ENCODE peak calls at places on chromosome 18, in seven cellular contexts. One of them, this sample, is unnamed.

GRCh38 chr18:28284132-28284531 is 107.2 kb upstream of the CDH2 start:
- DNase-seq in cardiac muscle cell: no peak
- DNase-seq in heart left ventricle: no peak
- DNase-seq in fibroblast of lung: no peak
- DNase-seq in dorsolateral prefrontal cortex: no peak
- DNase-seq in right atrium auricular region: no peak
- DNase-seq in cardiac fibroblast: no peak
- DNase-seq in this sample: no peak

GRCh38 chr18:67938691-67939090 is 422.2 kb upstream of the DSEL start:
- DNase-seq in cardiac fibroblast: no peak
- DNase-seq in fibroblast of lung: peak
- DNase-seq in dorsolateral prefrontal cortex: no peak
- DNase-seq in heart left ventricle: no peak
- DNase-seq in cardiac muscle cell: no peak
- DNase-seq in right atrium auricular region: no peak
- DNase-seq in this sample: no peak

GRCh38 chr18:14974576-14974975 is 226.6 kb downstream of the ANKRD30B start:
- DNase-seq in heart left ventricle: no peak
- DNase-seq in dorsolateral prefrontal cortex: no peak
- DNase-seq in right atrium auricular region: peak
- DNase-seq in cardiac fibroblast: no peak
- DNase-seq in fibroblast of lung: no peak
- DNase-seq in cardiac muscle cell: no peak
- DNase-seq in this sample: no peak

GRCh38 chr18:76528477-76529432 is 33.7 kb upstream of the ZNF516 start:
- DNase-seq in cardiac muscle cell: peak
- DNase-seq in heart left ventricle: peak
- DNase-seq in fibroblast of lung: peak
- DNase-seq in cardiac fibroblast: peak
- DNase-seq in right atrium auricular region: no peak
- DNase-seq in dorsolateral prefrontal cortex: no peak
- DNase-seq in this sample: peak

GRCh38 chr18:4908239-4908638 is 288.8 kb downstream of the AKAIN1 start:
- DNase-seq in right atrium auricular region: no peak
- DNase-seq in cardiac fibroblast: no peak
- DNase-seq in heart left ventricle: no peak
- DNase-seq in fibroblast of lung: no peak
- DNase-seq in cardiac muscle cell: no peak
- DNase-seq in dorsolateral prefrontal cortex: no peak
- DNase-seq in this sample: no peak

GRCh38 chr18:52426462-52426861 is 86.5 kb downstream of the DCC start:
- DNase-seq in heart left ventricle: no peak
- DNase-seq in cardiac fibroblast: no peak
- DNase-seq in right atrium auricular region: no peak
- DNase-seq in fibroblast of lung: no peak
- DNase-seq in cardiac muscle cell: no peak
- DNase-seq in dorsolateral prefrontal cortex: no peak
- DNase-seq in this sample: no peak

GRCh38 chr18:55337908-55338521 is 250.0 kb downstream of the TCF4 start:
- DNase-seq in fibroblast of lung: no peak
- DNase-seq in heart left ventricle: peak
- DNase-seq in dorsolateral prefrontal cortex: peak
- DNase-seq in cardiac fibroblast: peak
- DNase-seq in right atrium auricular region: peak
- DNase-seq in cardiac muscle cell: no peak
- DNase-seq in this sample: no peak

GRCh38 chr18:69383191-69383590 is 17.5 kb upstream of the DOK6 start:
- DNase-seq in heart left ventricle: no peak
- DNase-seq in cardiac fibroblast: peak
- DNase-seq in cardiac muscle cell: no peak
- DNase-seq in right atrium auricular region: no peak
- DNase-seq in dorsolateral prefrontal cortex: no peak
- DNase-seq in fibroblast of lung: peak
- DNase-seq in this sample: no peak

GRCh38 chr18:38445485-38446145 is 880.0 kb upstream of the CELF4 start:
- DNase-seq in right atrium auricular region: no peak
- DNase-seq in cardiac muscle cell: no peak
- DNase-seq in heart left ventricle: no peak
- DNase-seq in fibroblast of lung: no peak
- DNase-seq in cardiac fibroblast: no peak
- DNase-seq in dorsolateral prefrontal cortex: no peak
- DNase-seq in this sample: no peak

GRCh38 chr18:3225588-3225987 is 5.8 kb upstream of the MYOM1 start:
- DNase-seq in heart left ventricle: no peak
- DNase-seq in right atrium auricular region: no peak
- DNase-seq in dorsolateral prefrontal cortex: no peak
- DNase-seq in cardiac fibroblast: no peak
- DNase-seq in fibroblast of lung: no peak
- DNase-seq in cardiac muscle cell: no peak
- DNase-seq in this sample: no peak

GRCh38 chr18:9608728-9609127 is 5.6 kb downstream of the PPP4R1 start:
- DNase-seq in right atrium auricular region: no peak
- DNase-seq in heart left ventricle: no peak
- DNase-seq in fibroblast of lung: no peak
- DNase-seq in dorsolateral prefrontal cortex: no peak
- DNase-seq in cardiac fibroblast: no peak
- DNase-seq in cardiac muscle cell: no peak
- DNase-seq in this sample: no peak

GRCh38 chr18:35983818-35984217 is 11.3 kb downstream of the RMP24 start:
- DNase-seq in heart left ventricle: no peak
- DNase-seq in cardiac muscle cell: no peak
- DNase-seq in dorsolateral prefrontal cortex: no peak
- DNase-seq in right atrium auricular region: no peak
- DNase-seq in cardiac fibroblast: no peak
- DNase-seq in fibroblast of lung: peak
- DNase-seq in this sample: no peak

DNA sequence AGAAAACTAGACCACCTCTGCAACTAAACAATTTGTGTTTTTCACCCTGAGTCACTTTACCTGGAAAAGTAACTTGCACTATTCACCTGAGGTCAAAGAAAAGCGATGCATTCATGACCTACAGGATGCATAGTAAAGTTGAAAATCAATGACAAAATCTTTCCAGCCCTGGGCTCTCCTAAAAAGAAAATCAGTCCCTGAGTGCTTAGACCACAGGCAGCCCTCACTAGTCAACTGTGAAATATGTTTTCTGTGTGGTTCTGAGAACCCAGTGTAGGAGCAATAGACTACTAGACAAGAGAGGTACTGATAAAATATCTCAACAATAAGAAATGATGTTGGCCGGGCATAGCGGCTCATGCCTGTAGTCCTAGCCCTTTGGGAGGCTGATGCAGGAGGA is 133.1 kb downstream of the TXNL1 start:
- DNase-seq in fibroblast of lung: no peak
- DNase-seq in cardiac fibroblast: no peak
- DNase-seq in right atrium auricular region: no peak
- DNase-seq in dorsolateral prefrontal cortex: no peak
- DNase-seq in heart left ventricle: no peak
- DNase-seq in cardiac muscle cell: no peak
- DNase-seq in this sample: no peak
- H3K4me3 ChIP-seq in fibroblast of lung: no peak
- H3K4me3 ChIP-seq in cardiac fibroblast: no peak
- H3K4me3 ChIP-seq in right atrium auricular region: no peak
- H3K4me3 ChIP-seq in dorsolateral prefrontal cortex: no peak
- H3K4me3 ChIP-seq in heart left ventricle: no peak
- H3K4me3 ChIP-seq in cardiac muscle cell: no peak
- H3K4me3 ChIP-seq in this sample: no peak

GRCh38 chr18:50315100-50315871 is 27.8 kb upstream of the CXXC1 start:
- DNase-seq in cardiac fibroblast: no peak
- DNase-seq in dorsolateral prefrontal cortex: no peak
- DNase-seq in fibroblast of lung: no peak
- DNase-seq in heart left ventricle: no peak
- DNase-seq in right atrium auricular region: no peak
- DNase-seq in cardiac muscle cell: no peak
- DNase-seq in this sample: no peak
- H3K4me3 ChIP-seq in cardiac fibroblast: no peak
- H3K4me3 ChIP-seq in dorsolateral prefrontal cortex: no peak
- H3K4me3 ChIP-seq in fibroblast of lung: no peak
- H3K4me3 ChIP-seq in heart left ventricle: no peak
- H3K4me3 ChIP-seq in right atrium auricular region: no peak
- H3K4me3 ChIP-seq in cardiac muscle cell: no peak
- H3K4me3 ChIP-seq in this sample: no peak

GRCh38 chr18:24142376-24142775 is 3.5 kb downstream of the CABYR start:
- DNase-seq in dorsolateral prefrontal cortex: no peak
- DNase-seq in fibroblast of lung: no peak
- DNase-seq in heart left ventricle: no peak
- DNase-seq in right atrium auricular region: no peak
- DNase-seq in cardiac muscle cell: no peak
- DNase-seq in cardiac fibroblast: no peak
- DNase-seq in this sample: no peak
- H3K4me3 ChIP-seq in dorsolateral prefrontal cortex: no peak
- H3K4me3 ChIP-seq in fibroblast of lung: no peak
- H3K4me3 ChIP-seq in heart left ventricle: no peak
- H3K4me3 ChIP-seq in right atrium auricular region: no peak
- H3K4me3 ChIP-seq in cardiac muscle cell: no peak
- H3K4me3 ChIP-seq in cardiac fibroblast: no peak
- H3K4me3 ChIP-seq in this sample: no peak

GRCh38 chr18:23578067-23578705 is 8.1 kb downstream of the NPC1 start:
- DNase-seq in heart left ventricle: no peak
- DNase-seq in cardiac fibroblast: no peak
- DNase-seq in cardiac muscle cell: no peak
- DNase-seq in fibroblast of lung: no peak
- DNase-seq in right atrium auricular region: no peak
- DNase-seq in dorsolateral prefrontal cortex: no peak
- DNase-seq in this sample: no peak

GRCh38 chr18:23583071-23583865 is 3.0 kb downstream of the NPC1 start:
- DNase-seq in heart left ventricle: no peak
- DNase-seq in cardiac muscle cell: no peak
- DNase-seq in right atrium auricular region: no peak
- DNase-seq in fibroblast of lung: no peak
- DNase-seq in dorsolateral prefrontal cortex: no peak
- DNase-seq in cardiac fibroblast: no peak
- DNase-seq in this sample: no peak

GRCh38 chr18:23584019-23584970 is 2.0 kb downstream of the NPC1 start:
- DNase-seq in heart left ventricle: no peak
- DNase-seq in cardiac muscle cell: no peak
- DNase-seq in right atrium auricular region: no peak
- DNase-seq in cardiac fibroblast: no peak
- DNase-seq in dorsolateral prefrontal cortex: no peak
- DNase-seq in fibroblast of lung: no peak
- DNase-seq in this sample: no peak

GRCh38 chr18:23578891-23579653 is 7.2 kb downstream of the NPC1 start:
- DNase-seq in dorsolateral prefrontal cortex: no peak
- DNase-seq in right atrium auricular region: no peak
- DNase-seq in heart left ventricle: no peak
- DNase-seq in fibroblast of lung: peak
- DNase-seq in cardiac fibroblast: peak
- DNase-seq in cardiac muscle cell: no peak
- DNase-seq in this sample: peak

GRCh38 chr18:23580677-23581367 is 5.5 kb downstream of the NPC1 start:
- DNase-seq in fibroblast of lung: peak
- DNase-seq in cardiac muscle cell: no peak
- DNase-seq in heart left ventricle: no peak
- DNase-seq in cardiac fibroblast: no peak
- DNase-seq in right atrium auricular region: no peak
- DNase-seq in dorsolateral prefrontal cortex: no peak
- DNase-seq in this sample: no peak
- H3K4me3 ChIP-seq in fibroblast of lung: no peak
- H3K4me3 ChIP-seq in cardiac muscle cell: no peak
- H3K4me3 ChIP-seq in heart left ventricle: no peak
- H3K4me3 ChIP-seq in cardiac fibroblast: no peak
- H3K4me3 ChIP-seq in right atrium auricular region: no peak
- H3K4me3 ChIP-seq in dorsolateral prefrontal cortex: no peak
- H3K4me3 ChIP-seq in this sample: no peak

DNA sequence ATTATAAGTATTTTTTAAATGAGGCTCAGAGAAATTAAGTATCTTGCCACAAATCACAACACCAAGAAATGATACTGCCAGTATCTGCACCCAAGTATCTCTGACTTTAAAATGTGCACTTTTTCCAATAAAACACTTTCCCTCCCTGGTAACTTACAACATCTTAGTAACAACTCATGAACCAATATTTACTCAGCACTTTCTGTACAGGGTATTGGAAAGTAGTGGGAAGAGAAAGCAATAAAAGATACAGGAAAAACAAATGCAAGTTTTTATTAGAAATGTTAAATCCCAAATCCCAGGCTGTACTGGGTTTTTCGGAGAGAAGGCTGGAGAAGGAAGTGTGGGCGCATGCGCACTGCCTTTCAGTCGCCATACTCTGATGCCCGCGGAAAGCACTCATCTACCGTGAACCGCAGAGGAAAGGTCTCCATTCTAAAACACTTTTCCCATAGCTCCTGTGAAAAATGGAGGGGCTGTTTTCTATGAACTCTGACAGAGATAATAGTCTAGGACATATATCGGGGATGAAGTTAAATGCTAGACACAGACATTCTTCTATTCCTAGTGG is 52.1 kb downstream of the L3MBTL4 start:
- DNase-seq in fibroblast of lung: no peak
- DNase-seq in right atrium auricular region: no peak
- DNase-seq in cardiac muscle cell: no peak
- DNase-seq in heart left ventricle: no peak
- DNase-seq in cardiac fibroblast: no peak
- DNase-seq in dorsolateral prefrontal cortex: no peak
- DNase-seq in this sample: no peak
- H3K4me3 ChIP-seq in fibroblast of lung: no peak
- H3K4me3 ChIP-seq in right atrium auricular region: no peak
- H3K4me3 ChIP-seq in cardiac muscle cell: no peak
- H3K4me3 ChIP-seq in heart left ventricle: no peak
- H3K4me3 ChIP-seq in cardiac fibroblast: no peak
- H3K4me3 ChIP-seq in dorsolateral prefrontal cortex: no peak
- H3K4me3 ChIP-seq in this sample: no peak

GRCh38 chr18:73688851-73689659 is 458.6 kb downstream of the FBXO15 start:
- DNase-seq in cardiac muscle cell: peak
- DNase-seq in cardiac fibroblast: peak
- DNase-seq in fibroblast of lung: peak
- DNase-seq in heart left ventricle: no peak
- DNase-seq in right atrium auricular region: no peak
- DNase-seq in dorsolateral prefrontal cortex: no peak
- DNase-seq in this sample: peak

GRCh38 chr18:73688161-73688560 is 459.5 kb downstream of the FBXO15 start:
- DNase-seq in right atrium auricular region: no peak
- DNase-seq in cardiac muscle cell: no peak
- DNase-seq in fibroblast of lung: no peak
- DNase-seq in dorsolateral prefrontal cortex: no peak
- DNase-seq in cardiac fibroblast: no peak
- DNase-seq in heart left ventricle: no peak
- DNase-seq in this sample: no peak

GRCh38 chr18:73691118-73691517 is 456.5 kb downstream of the FBXO15 start:
- DNase-seq in dorsolateral prefrontal cortex: no peak
- DNase-seq in heart left ventricle: no peak
- DNase-seq in cardiac fibroblast: peak
- DNase-seq in cardiac muscle cell: no peak
- DNase-seq in right atrium auricular region: no peak
- DNase-seq in fibroblast of lung: peak
- DNase-seq in this sample: no peak

GRCh38 chr18:73691624-73692023 is 456.0 kb downstream of the FBXO15 start:
- DNase-seq in cardiac muscle cell: no peak
- DNase-seq in heart left ventricle: no peak
- DNase-seq in right atrium auricular region: no peak
- DNase-seq in cardiac fibroblast: no peak
- DNase-seq in dorsolateral prefrontal cortex: no peak
- DNase-seq in fibroblast of lung: no peak
- DNase-seq in this sample: no peak

DNA sequence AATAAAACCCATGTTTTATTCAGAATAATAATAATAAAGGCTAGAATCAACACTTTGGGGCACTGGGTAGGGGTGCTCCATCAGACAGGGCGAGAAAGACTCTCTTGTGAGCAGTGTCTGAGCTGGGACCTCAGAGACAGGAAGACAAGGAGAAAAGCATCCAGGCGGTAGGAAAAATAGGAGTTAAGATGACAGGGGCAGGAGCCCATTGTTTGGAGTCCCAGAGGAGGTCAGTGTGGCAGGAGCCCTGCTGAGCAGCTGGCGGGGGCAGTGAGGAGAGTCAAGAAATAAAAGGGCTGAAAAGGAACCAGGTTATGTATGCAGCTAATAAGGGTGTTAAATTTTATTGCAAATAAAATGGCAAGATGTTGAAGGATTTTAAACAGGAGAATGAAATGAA is 457.4 kb downstream of the FBXO15 start:
- DNase-seq in cardiac muscle cell: no peak
- DNase-seq in cardiac fibroblast: no peak
- DNase-seq in fibroblast of lung: no peak
- DNase-seq in right atrium auricular region: no peak
- DNase-seq in heart left ventricle: no peak
- DNase-seq in dorsolateral prefrontal cortex: no peak
- DNase-seq in this sample: no peak
- H3K4me3 ChIP-seq in cardiac muscle cell: no peak
- H3K4me3 ChIP-seq in cardiac fibroblast: no peak
- H3K4me3 ChIP-seq in fibroblast of lung: peak
- H3K4me3 ChIP-seq in right atrium auricular region: no peak
- H3K4me3 ChIP-seq in heart left ventricle: peak
- H3K4me3 ChIP-seq in dorsolateral prefrontal cortex: no peak
- H3K4me3 ChIP-seq in this sample: no peak

This sample was measured in A673.